ENCODE peak calls at places on chromosomes 5 and 9, in five cellular contexts. One of them, this sample, is unnamed. For H3K4me1 and H3K27me3, the result is how much of the 10 kb centered on the place peaks cover.

GRCh38 chr5:168023190-168023589 is 268.3 kb upstream of the WWC1 start:
- DNase-seq in ovary: no peak
- DNase-seq in lower lobe of right lung: no peak
- DNase-seq in CD8-positive, alpha-beta memory T cell: no peak
- DNase-seq in naive thymus-derived CD4-positive, alpha-beta T cell: no peak
- DNase-seq in this sample: no peak

GRCh38 chr5:20959347-20959746 is 971.3 kb upstream of the CDH18 start:
- DNase-seq in ovary: no peak
- DNase-seq in lower lobe of right lung: no peak
- DNase-seq in CD8-positive, alpha-beta memory T cell: no peak
- DNase-seq in naive thymus-derived CD4-positive, alpha-beta T cell: no peak
- DNase-seq in this sample: no peak

GRCh38 chr9:114958021-114958846 is 27.8 kb upstream of the TNFSF8 start:
- DNase-seq in ovary: no peak
- DNase-seq in lower lobe of right lung: peak
- DNase-seq in CD8-positive, alpha-beta memory T cell: no peak
- DNase-seq in naive thymus-derived CD4-positive, alpha-beta T cell: no peak
- DNase-seq in this sample: no peak

GRCh38 chr5:114957384-114957783 is 212.3 kb downstream of the TRIM36 start:
- DNase-seq in ovary: no peak
- DNase-seq in lower lobe of right lung: no peak
- DNase-seq in CD8-positive, alpha-beta memory T cell: no peak
- DNase-seq in naive thymus-derived CD4-positive, alpha-beta T cell: no peak
- DNase-seq in this sample: no peak

GRCh38 chr9:130636648-130637020 is 27.8 kb upstream of the PRDM12 start:
- DNase-seq in ovary: no peak
- DNase-seq in lower lobe of right lung: no peak
- DNase-seq in CD8-positive, alpha-beta memory T cell: no peak
- DNase-seq in naive thymus-derived CD4-positive, alpha-beta T cell: no peak
- DNase-seq in this sample: no peak

GRCh38 chr5:142915840-142916424 is 145.8 kb downstream of the ARHGAP26 start:
- DNase-seq in ovary: no peak
- DNase-seq in lower lobe of right lung: no peak
- DNase-seq in CD8-positive, alpha-beta memory T cell: no peak
- DNase-seq in naive thymus-derived CD4-positive, alpha-beta T cell: no peak
- DNase-seq in this sample: peak

GRCh38 chr9:122364117-122364782 is 6.6 kb upstream of the PTGS1 start:
- DNase-seq in ovary: no peak
- DNase-seq in lower lobe of right lung: no peak
- DNase-seq in CD8-positive, alpha-beta memory T cell: no peak
- DNase-seq in naive thymus-derived CD4-positive, alpha-beta T cell: no peak
- DNase-seq in this sample: no peak

GRCh38 chr5:10307206-10308148 is at the start of gene CMBL:
- DNase-seq in ovary: peak
- DNase-seq in lower lobe of right lung: peak
- DNase-seq in CD8-positive, alpha-beta memory T cell: peak
- DNase-seq in naive thymus-derived CD4-positive, alpha-beta T cell: peak
- DNase-seq in this sample: peak

GRCh38 chr9:37574241-37574721 is 1.9 kb downstream of the FBXO10 start:
- DNase-seq in ovary: no peak
- DNase-seq in lower lobe of right lung: no peak
- DNase-seq in CD8-positive, alpha-beta memory T cell: no peak
- DNase-seq in naive thymus-derived CD4-positive, alpha-beta T cell: no peak
- DNase-seq in this sample: no peak

GRCh38 chr5:149400304-149400703 is 21.2 kb upstream of the IL17B start:
- DNase-seq in ovary: no peak
- DNase-seq in lower lobe of right lung: no peak
- DNase-seq in CD8-positive, alpha-beta memory T cell: no peak
- DNase-seq in naive thymus-derived CD4-positive, alpha-beta T cell: no peak
- DNase-seq in this sample: peak
- H3K4me1 ChIP-seq in ovary: under half
- H3K4me1 ChIP-seq in lower lobe of right lung: under half
- H3K4me1 ChIP-seq in CD8-positive, alpha-beta memory T cell: under half
- H3K4me1 ChIP-seq in naive thymus-derived CD4-positive, alpha-beta T cell: under half
- H3K4me1 ChIP-seq in this sample: under half

GRCh38 chr5:50439221-50439620 is 1.9 kb downstream of the EMB start:
- DNase-seq in ovary: no peak
- DNase-seq in lower lobe of right lung: no peak
- DNase-seq in CD8-positive, alpha-beta memory T cell: no peak
- DNase-seq in naive thymus-derived CD4-positive, alpha-beta T cell: no peak
- DNase-seq in this sample: no peak

GRCh38 chr5:50445281-50445949 is 4.3 kb upstream of the EMB start:
- DNase-seq in ovary: no peak
- DNase-seq in lower lobe of right lung: no peak
- DNase-seq in CD8-positive, alpha-beta memory T cell: peak
- DNase-seq in naive thymus-derived CD4-positive, alpha-beta T cell: peak
- DNase-seq in this sample: peak

GRCh38 chr5:50440651-50441478 is at the start of gene EMB:
- DNase-seq in ovary: no peak
- DNase-seq in lower lobe of right lung: peak
- DNase-seq in CD8-positive, alpha-beta memory T cell: peak
- DNase-seq in naive thymus-derived CD4-positive, alpha-beta T cell: peak
- DNase-seq in this sample: peak

GRCh38 chr5:50447228-50447627 is 6.1 kb upstream of the EMB start:
- DNase-seq in ovary: no peak
- DNase-seq in lower lobe of right lung: no peak
- DNase-seq in CD8-positive, alpha-beta memory T cell: no peak
- DNase-seq in naive thymus-derived CD4-positive, alpha-beta T cell: no peak
- DNase-seq in this sample: no peak

DNA sequence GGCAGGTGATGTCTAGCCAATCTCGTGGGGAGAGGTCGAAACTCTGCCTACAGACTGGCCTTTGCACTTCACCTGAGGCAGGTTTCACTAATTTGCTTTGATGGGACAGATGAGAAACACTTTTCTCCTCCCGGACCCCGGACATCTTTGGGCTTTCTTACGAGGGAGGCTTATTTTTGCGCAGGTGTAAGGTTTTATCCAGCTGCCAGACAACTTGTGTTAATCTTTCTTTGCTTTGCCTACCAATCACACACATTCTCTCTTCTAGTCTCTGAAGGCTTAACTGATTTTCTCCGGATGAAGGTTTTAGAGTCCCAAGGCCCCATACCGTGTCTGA is 359 bp upstream of the EMB start:
- DNase-seq in ovary: no peak
- DNase-seq in lower lobe of right lung: no peak
- DNase-seq in CD8-positive, alpha-beta memory T cell: no peak
- DNase-seq in naive thymus-derived CD4-positive, alpha-beta T cell: no peak
- DNase-seq in this sample: no peak
- H3K27ac ChIP-seq in ovary: no peak
- H3K27ac ChIP-seq in lower lobe of right lung: peak
- H3K27ac ChIP-seq in CD8-positive, alpha-beta memory T cell: peak
- H3K27ac ChIP-seq in naive thymus-derived CD4-positive, alpha-beta T cell: peak
- H3K27ac ChIP-seq in this sample: peak

GRCh38 chr5:154542581-154542980 is 64.6 kb upstream of the HAND1 start:
- DNase-seq in ovary: no peak
- DNase-seq in lower lobe of right lung: no peak
- DNase-seq in CD8-positive, alpha-beta memory T cell: no peak
- DNase-seq in naive thymus-derived CD4-positive, alpha-beta T cell: no peak
- DNase-seq in this sample: no peak

GRCh38 chr5:154542000-154542399 is 64.0 kb upstream of the HAND1 start:
- DNase-seq in ovary: no peak
- DNase-seq in lower lobe of right lung: no peak
- DNase-seq in CD8-positive, alpha-beta memory T cell: no peak
- DNase-seq in naive thymus-derived CD4-positive, alpha-beta T cell: no peak
- DNase-seq in this sample: no peak

GRCh38 chr5:154543380-154543779 is 65.4 kb upstream of the HAND1 start:
- DNase-seq in ovary: no peak
- DNase-seq in lower lobe of right lung: no peak
- DNase-seq in CD8-positive, alpha-beta memory T cell: no peak
- DNase-seq in naive thymus-derived CD4-positive, alpha-beta T cell: no peak
- DNase-seq in this sample: no peak

GRCh38 chr5:154541553-154541952 is 63.5 kb upstream of the HAND1 start:
- DNase-seq in ovary: no peak
- DNase-seq in lower lobe of right lung: no peak
- DNase-seq in CD8-positive, alpha-beta memory T cell: no peak
- DNase-seq in naive thymus-derived CD4-positive, alpha-beta T cell: no peak
- DNase-seq in this sample: no peak

DNA sequence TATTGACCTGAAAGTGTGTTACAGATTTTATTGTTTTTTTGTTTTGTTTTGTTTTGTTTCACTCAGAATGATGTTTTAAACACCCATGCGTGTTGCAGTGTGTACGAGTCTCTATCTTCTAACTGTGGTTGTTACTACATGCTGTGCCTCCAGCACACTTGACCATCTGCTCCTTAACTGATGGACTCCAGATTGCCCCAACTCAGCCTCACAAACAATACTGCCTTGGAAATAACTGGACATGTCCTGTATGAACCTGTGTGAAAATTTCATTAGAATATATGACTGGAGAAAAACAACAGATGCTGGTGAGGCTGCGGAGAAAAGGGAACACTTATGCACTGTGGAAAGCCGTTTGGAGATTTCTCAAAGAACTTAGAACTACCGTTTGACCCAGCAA is 68.7 kb upstream of the HAND1 start:
- DNase-seq in ovary: no peak
- DNase-seq in lower lobe of right lung: no peak
- DNase-seq in CD8-positive, alpha-beta memory T cell: no peak
- DNase-seq in naive thymus-derived CD4-positive, alpha-beta T cell: no peak
- DNase-seq in this sample: no peak
- H3K27me3 ChIP-seq in ovary: under half
- H3K27me3 ChIP-seq in lower lobe of right lung: under half
- H3K27me3 ChIP-seq in CD8-positive, alpha-beta memory T cell: under half
- H3K27me3 ChIP-seq in naive thymus-derived CD4-positive, alpha-beta T cell: under half
- H3K27me3 ChIP-seq in this sample: under half

GRCh38 chr9:33815781-33816180 is 1.2 kb upstream of the UBE2R2 start:
- DNase-seq in ovary: no peak
- DNase-seq in lower lobe of right lung: no peak
- DNase-seq in CD8-positive, alpha-beta memory T cell: no peak
- DNase-seq in naive thymus-derived CD4-positive, alpha-beta T cell: no peak
- DNase-seq in this sample: no peak

GRCh38 chr9:33816327-33817252 is at the start of gene UBE2R2:
- DNase-seq in ovary: peak
- DNase-seq in lower lobe of right lung: peak
- DNase-seq in CD8-positive, alpha-beta memory T cell: peak
- DNase-seq in naive thymus-derived CD4-positive, alpha-beta T cell: peak
- DNase-seq in this sample: peak

GRCh38 chr9:33818167-33818831 is 1.3 kb downstream of the UBE2R2 start:
- DNase-seq in ovary: peak
- DNase-seq in lower lobe of right lung: no peak
- DNase-seq in CD8-positive, alpha-beta memory T cell: peak
- DNase-seq in naive thymus-derived CD4-positive, alpha-beta T cell: no peak
- DNase-seq in this sample: no peak

GRCh38 chr9:33818832-33819500 is 2.0 kb downstream of the UBE2R2 start:
- DNase-seq in ovary: no peak
- DNase-seq in lower lobe of right lung: no peak
- DNase-seq in CD8-positive, alpha-beta memory T cell: no peak
- DNase-seq in naive thymus-derived CD4-positive, alpha-beta T cell: no peak
- DNase-seq in this sample: no peak

GRCh38 chr9:33817327-33818166 is 587 bp downstream of the UBE2R2 start:
- DNase-seq in ovary: peak
- DNase-seq in lower lobe of right lung: peak
- DNase-seq in CD8-positive, alpha-beta memory T cell: peak
- DNase-seq in naive thymus-derived CD4-positive, alpha-beta T cell: peak
- DNase-seq in this sample: peak
- H3K4me1 ChIP-seq in ovary: under half
- H3K4me1 ChIP-seq in lower lobe of right lung: half or more
- H3K4me1 ChIP-seq in CD8-positive, alpha-beta memory T cell: under half
- H3K4me1 ChIP-seq in naive thymus-derived CD4-positive, alpha-beta T cell: under half
- H3K4me1 ChIP-seq in this sample: under half